ENCODE peak calls at places on chromosome 10, in ten cellular contexts. D, O, P, T, U, M, W, R, F and K are unnamed samples.

GRCh38 chr10:86775056-86775858 is 18.8 kb downstream of the BMPR1A start:
- DNase-seq in W (no peak), P (no peak), T (no peak), O (no peak), F (no peak), M (no peak), R (peak), U (no peak), D (no peak), K (no peak)

GRCh38 chr10:79381804-79382221 is 34.5 kb downstream of the PPIF start:
- DNase-seq in P (peak), F (no peak), D (peak), U (peak), R (peak), M (no peak), W (peak), T (peak), O (peak), K (no peak)

GRCh38 chr10:59880976-59881510 is 25.3 kb downstream of the CCDC6 start:
- DNase-seq in M (no peak), O (no peak), F (peak), W (no peak), T (no peak), P (no peak), U (no peak), D (no peak), R (no peak), K (no peak)

GRCh38 chr10:105138287-105138854 is 497.3 kb downstream of the SORCS3 start:
- DNase-seq in R (no peak), W (no peak), M (no peak), P (no peak), U (no peak), F (no peak), T (no peak), O (no peak), D (no peak), K (no peak)

GRCh38 chr10:11472158-11472753 is 139.2 kb downstream of the USP6NL start:
- DNase-seq in M (peak), R (peak), O (no peak), D (no peak), F (peak), U (peak), T (peak), W (no peak), P (peak), K (peak)

GRCh38 chr10:62890395-62890794 is 74.2 kb upstream of the EGR2 start:
- DNase-seq in M (no peak), F (no peak), U (no peak), W (no peak), R (no peak), T (no peak), P (no peak), O (no peak), D (no peak), K (no peak)

GRCh38 chr10:106506509-106507265 is 657.8 kb downstream of the SORCS1 start:
- DNase-seq in T (no peak), D (no peak), W (no peak), U (no peak), O (no peak), M (no peak), R (no peak), P (no peak), F (no peak), K (no peak)

GRCh38 chr10:36236931-36237330 is 594.8 kb upstream of the FZD8 start:
- DNase-seq in W (no peak), T (no peak), F (no peak), U (no peak), D (no peak), M (no peak), O (no peak), P (no peak), R (no peak), K (no peak)

GRCh38 chr10:51700228-51700835 is 937 bp upstream of the CSTF2T start:
- DNase-seq in U (peak), M (peak), T (no peak), D (peak), P (no peak), O (no peak), R (no peak), W (no peak), F (no peak), K (no peak)

GRCh38 chr10:99630991-99631390 is 10.8 kb upstream of the SLC25A28 start:
- DNase-seq in M (no peak), R (peak), W (no peak), P (no peak), D (no peak), U (no peak), O (no peak), F (no peak), T (no peak), K (no peak)

GRCh38 chr10:59079386-59080226 is 96.8 kb upstream of the PHYHIPL start:
- DNase-seq in W (no peak), O (no peak), U (no peak), T (no peak), P (no peak), M (no peak), F (no peak), R (peak), D (no peak), K (no peak)

GRCh38 chr10:111360260-111360925 is 283.6 kb downstream of the ADRA2A start:
- DNase-seq in O (peak), F (peak), D (no peak), T (peak), U (peak), W (no peak), P (peak), R (peak), M (peak), K (peak)

GRCh38 chr10:46516660-46517416 is 39.6 kb downstream of the GPRIN2 start:
- DNase-seq in U (peak), R (peak), P (no peak), O (no peak), M (no peak), D (no peak), T (peak), W (peak), F (no peak), K (no peak)

GRCh38 chr10:51020175-51020574 is 54.1 kb upstream of the PRKG1 start:
- DNase-seq in T (no peak), M (no peak), U (no peak), P (no peak), O (no peak), W (no peak), D (no peak), R (peak), F (no peak), K (no peak)

GRCh38 chr10:62960416-62960815 is 144.2 kb upstream of the EGR2 start:
- DNase-seq in R (peak), O (no peak), T (no peak), F (no peak), W (no peak), D (no peak), U (no peak), P (no peak), M (no peak), K (no peak)

GRCh38 chr10:60537697-60538096 is 148.0 kb upstream of the ANK3 start:
- DNase-seq in M (no peak), P (no peak), W (no peak), D (no peak), U (no peak), F (no peak), O (no peak), T (no peak), R (no peak), K (no peak)

GRCh38 chr10:63003816-63004453 is 129.2 kb upstream of the NRBF2 start:
- DNase-seq in M (no peak), W (no peak), D (no peak), T (no peak), F (no peak), P (no peak), O (no peak), R (no peak), U (no peak), K (no peak)

GRCh38 chr10:28250782-28251181 is 52.1 kb downstream of the MPP7 start:
- DNase-seq in U (no peak), F (no peak), O (no peak), D (no peak), R (peak), W (no peak), P (no peak), M (no peak), T (no peak), K (peak)

GRCh38 chr10:52668024-52668423 is 104.6 kb downstream of the MBL2 start:
- DNase-seq in U (no peak), M (no peak), W (no peak), O (no peak), P (no peak), D (no peak), F (no peak), T (no peak), R (peak), K (no peak)

GRCh38 chr10:70677620-70678249 is 5.4 kb downstream of the ADAMTS14 start:
- DNase-seq in D (no peak), O (peak), T (peak), F (no peak), M (no peak), P (no peak), R (no peak), W (no peak), U (no peak), K (no peak)

GRCh38 chr10:10930979-10931743 is 86.5 kb upstream of the CELF2 start:
- DNase-seq in O (no peak), P (no peak), W (no peak), F (no peak), T (no peak), M (peak), D (no peak), U (no peak), R (no peak), K (no peak)

GRCh38 chr10:49394933-49395740 is 752 bp downstream of the DRGX start:
- DNase-seq in M (peak), T (no peak), P (no peak), O (no peak), D (no peak), F (no peak), R (no peak), U (no peak), W (no peak), K (no peak)

GRCh38 chr10:132506711-132507466 is 30.7 kb upstream of the INPP5A start:
- DNase-seq in D (peak), M (no peak), O (no peak), F (no peak), R (peak), P (peak), U (peak), T (peak), W (no peak), K (no peak)

GRCh38 chr10:75782463-75783248 is 351.2 kb downstream of the LRMDA start:
- DNase-seq in T (no peak), U (no peak), D (no peak), W (no peak), P (no peak), M (no peak), R (no peak), O (no peak), F (no peak), K (no peak)
- H3K4me3 ChIP-seq in T (no peak), U (no peak), D (no peak), W (no peak), P (no peak), M (no peak), R (no peak), O (no peak), F (no peak), K (no peak)

DNA sequence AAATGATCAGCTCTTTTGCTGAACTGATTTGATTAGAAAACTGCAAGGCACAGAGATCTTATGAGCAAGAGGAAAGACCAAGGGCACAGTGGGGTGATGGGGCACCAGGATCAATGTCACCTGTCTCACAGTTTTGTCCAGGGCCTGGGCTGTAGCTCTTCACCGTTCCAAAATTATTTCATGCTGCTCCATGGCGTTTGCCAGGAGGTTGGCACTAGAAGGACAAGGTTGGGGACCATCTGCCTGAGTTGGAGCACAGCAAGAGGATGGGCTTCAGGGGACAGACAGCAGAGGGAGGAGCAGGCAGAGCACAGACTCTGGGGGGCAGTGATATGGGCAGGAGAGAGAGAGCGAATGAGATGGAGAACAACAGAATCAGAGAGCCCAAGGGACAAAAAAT is 17.5 kb upstream of the FRA10AC1 start:
- DNase-seq in F (no peak), P (no peak), D (no peak), U (no peak), T (no peak), O (no peak), R (no peak), W (no peak), M (no peak), K (no peak)
- H3K4me3 ChIP-seq in F (no peak), P (no peak), D (no peak), U (no peak), T (no peak), O (no peak), R (no peak), W (no peak), M (no peak), K (no peak)

GRCh38 chr10:103057980-103058568 is 135.0 kb downstream of the NT5C2 start:
- DNase-seq in M (no peak), U (no peak), P (no peak), F (no peak), D (no peak), T (no peak), R (no peak), O (no peak), W (no peak), K (no peak)

GRCh38 chr10:103055105-103055504 is 137.0 kb downstream of the CNNM2 start:
- DNase-seq in U (no peak), M (no peak), F (no peak), T (no peak), R (no peak), O (no peak), D (no peak), P (no peak), W (no peak), K (no peak)

GRCh38 chr10:103049237-103049636 is 131.1 kb downstream of the CNNM2 start:
- DNase-seq in T (no peak), U (no peak), F (no peak), D (no peak), W (no peak), M (no peak), R (no peak), O (no peak), P (no peak), K (no peak)

GRCh38 chr10:103053659-103054581 is 135.8 kb downstream of the CNNM2 start:
- DNase-seq in F (peak), O (peak), R (peak), M (peak), T (peak), W (peak), U (peak), P (peak), D (peak), K (peak)

DNA sequence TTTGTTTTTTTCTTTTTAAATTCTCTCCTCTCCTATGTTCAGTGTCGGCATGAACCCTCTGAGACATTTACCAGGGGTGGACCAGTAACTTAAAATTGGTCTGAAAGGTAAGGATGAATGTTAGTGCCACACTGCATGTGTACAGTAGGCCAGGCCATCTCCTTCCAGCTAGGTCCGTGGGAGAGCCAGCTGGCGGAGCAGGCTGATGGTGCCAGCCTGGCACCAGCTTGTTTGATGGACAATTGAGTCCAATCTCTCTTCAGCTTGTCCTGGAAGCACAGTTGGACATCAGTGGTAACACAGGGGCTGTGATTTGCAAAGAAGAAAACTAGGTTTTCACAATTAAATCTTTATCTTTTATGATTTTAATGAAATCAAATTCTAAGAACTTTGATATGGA is 136.5 kb downstream of the CNNM2 start:
- DNase-seq in U (no peak), F (no peak), R (no peak), T (no peak), D (no peak), W (no peak), M (no peak), O (no peak), P (no peak), K (no peak)
- H3K4me3 ChIP-seq in U (peak), F (no peak), R (no peak), T (no peak), D (peak), W (no peak), M (no peak), O (no peak), P (no peak), K (peak)

GRCh38 chr10:113479346-113480080 is 73.3 kb upstream of the HABP2 start:
- DNase-seq in P (no peak), W (no peak), U (no peak), O (no peak), F (no peak), D (no peak), M (no peak), R (no peak), T (no peak), K (no peak)
- H3K4me3 ChIP-seq in P (no peak), W (no peak), U (no peak), O (no peak), F (no peak), D (no peak), M (no peak), R (no peak), T (no peak), K (no peak)

GRCh38 chr10:74164641-74165529 is 13.9 kb downstream of the ADK start:
- DNase-seq in D (no peak), U (no peak), W (no peak), P (no peak), R (no peak), O (no peak), M (no peak), F (no peak), T (no peak), K (no peak)

GRCh38 chr10:74165530-74165901 is 14.5 kb downstream of the ADK start:
- DNase-seq in U (no peak), O (no peak), R (no peak), M (no peak), T (no peak), P (no peak), W (no peak), F (no peak), D (no peak), K (no peak)

GRCh38 chr10:74167443-74167842 is 16.4 kb downstream of the ADK start:
- DNase-seq in P (no peak), R (no peak), T (no peak), O (no peak), F (no peak), U (no peak), M (no peak), D (no peak), W (no peak), K (no peak)

DNA sequence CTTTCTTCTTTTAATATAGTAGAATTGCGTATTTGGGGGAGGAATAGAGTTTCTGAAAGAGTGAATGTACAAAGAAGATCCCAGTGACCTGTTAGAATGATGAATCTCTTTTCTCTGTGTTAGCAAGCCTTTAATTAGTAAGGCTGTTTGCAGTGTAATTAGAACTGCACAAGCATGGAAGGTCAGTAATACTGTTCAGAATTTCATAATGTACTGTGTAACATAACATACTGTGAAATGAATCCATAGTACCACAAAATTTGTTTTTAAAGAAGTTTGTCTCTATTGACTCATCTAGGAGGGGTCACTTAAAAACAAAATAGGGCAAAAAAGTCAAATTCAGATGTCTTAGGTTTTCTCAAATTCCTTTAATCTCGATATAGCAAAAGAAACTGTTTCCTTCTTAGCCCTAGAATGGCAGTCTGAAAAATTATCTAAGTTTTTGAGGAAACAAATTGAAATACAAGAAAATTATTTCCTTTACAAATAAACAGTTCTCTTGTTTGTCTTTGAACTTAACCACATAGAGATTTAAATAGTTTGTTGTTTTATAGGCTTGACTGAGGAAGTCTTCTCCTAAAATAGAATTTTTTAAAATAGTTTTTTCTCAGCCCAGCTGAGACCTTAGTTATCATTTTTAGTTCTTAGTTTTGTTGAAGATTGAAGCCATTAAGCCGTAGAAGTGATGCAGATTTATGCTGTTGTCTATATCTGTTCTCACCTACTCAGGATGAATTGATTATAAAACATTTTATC is 12.5 kb downstream of the ADK start:
- DNase-seq in F (no peak), D (no peak), T (no peak), P (no peak), W (no peak), M (no peak), U (no peak), O (no peak), R (no peak), K (no peak)
- H3K4me3 ChIP-seq in F (no peak), D (no peak), T (no peak), P (no peak), W (no peak), M (no peak), U (no peak), O (no peak), R (no peak), K (no peak)

GRCh38 chr10:119516381-119517234 is 25.9 kb downstream of the RGS10 start:
- DNase-seq in O (peak), T (peak), W (peak), R (no peak), U (no peak), M (no peak), D (peak), P (no peak), F (peak), K (peak)
- H3K4me3 ChIP-seq in O (no peak), T (peak), W (no peak), R (no peak), U (no peak), M (no peak), D (no peak), P (no peak), F (peak), K (peak)